ENCODE peak calls at places on chromosome 15, in eight cellular contexts. Z is neuronal stem cell, B is BJ, U is psoas muscle, N is AG09309, I is heart right ventricle, A is heart left ventricle, J is spleen. W is an unnamed sample.
A peak's percentile ranks its signal among the peaks of the same experiment; 100 is the strongest.

GRCh38 chr15:34610388-34610787 is 26.9 kb upstream of the GOLGA8B start:
- DNase-seq in B (no peak), Z (no peak), U (no peak), N (no peak), A (no peak), J (no peak), I (no peak), W (no peak)

GRCh38 chr15:52023169-52023922 is 4.3 kb downstream of the MAPK6 start:
- DNase-seq in B (no peak), N (no peak), A (no peak), U (no peak), Z (no peak), I (no peak), J (no peak), W (no peak)

GRCh38 chr15:78049691-78050440 is 27.6 kb downstream of the TBC1D2B start:
- DNase-seq in B (peak; percentile 95), A (peak; percentile 41), N (peak; percentile 96), J (peak; percentile 85), I (no peak), U (no peak), Z (no peak), W (no peak)

GRCh38 chr15:74781673-74782595 is at the start of gene CSK:
- DNase-seq in B (no peak), Z (peak; percentile 73), J (peak; percentile 96), I (peak; percentile 71), N (no peak), A (peak; percentile 84), U (peak; percentile 82), W (no peak)

GRCh38 chr15:42593143-42593542 is 17.7 kb downstream of the STARD9 start:
- DNase-seq in N (no peak), U (peak; percentile 43), Z (no peak), I (peak; percentile 57), J (no peak), B (no peak), A (peak; percentile 62), W (no peak)

GRCh38 chr15:101641894-101642293 is 10.3 kb downstream of the TM2D3 start:
- DNase-seq in N (no peak), U (no peak), B (no peak), A (peak; percentile 20), J (no peak), I (no peak), Z (no peak), W (no peak)

GRCh38 chr15:50183112-50183794 is 1.3 kb downstream of the SLC27A2 start:
- DNase-seq in N (no peak), A (no peak), J (no peak), U (no peak), I (no peak), Z (no peak), B (no peak), W (no peak)

GRCh38 chr15:55993804-55994539 is 560 bp upstream of the NEDD4 start:
- DNase-seq in J (no peak), Z (peak; percentile 54), I (no peak), N (peak; percentile 27), U (no peak), B (no peak), A (no peak), W (no peak)

GRCh38 chr15:87032291-87032690 is 952.6 kb downstream of the AGBL1 start:
- DNase-seq in B (no peak), Z (no peak), A (no peak), N (no peak), I (no peak), J (no peak), U (no peak), W (no peak)

GRCh38 chr15:23052522-23052921 is 13.2 kb upstream of the TUBGCP5 start:
- DNase-seq in Z (no peak), U (no peak), B (no peak), A (no peak), N (no peak), I (no peak), J (no peak), W (no peak)

GRCh38 chr15:92463826-92464225 is 70.1 kb downstream of the ST8SIA2 start:
- DNase-seq in B (no peak), Z (no peak), N (no peak), I (no peak), A (no peak), J (no peak), U (no peak), W (no peak)

DNA sequence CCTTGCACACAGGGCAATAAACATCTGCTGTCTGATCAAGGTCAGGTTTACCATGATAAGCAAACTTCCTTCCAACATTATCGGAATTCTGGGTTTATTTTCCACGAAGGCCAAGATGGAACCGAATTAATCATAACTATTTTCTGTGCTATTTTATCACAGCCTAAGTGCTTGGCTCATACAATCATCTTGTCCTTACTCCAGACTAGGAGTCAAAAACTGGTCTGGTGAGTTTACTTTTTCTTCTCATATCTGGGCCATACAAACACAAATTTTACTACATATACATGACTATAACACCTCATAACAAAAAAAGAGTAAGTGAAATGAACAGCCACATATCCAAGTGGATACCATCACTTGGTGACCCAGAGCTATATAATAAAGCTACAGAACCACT is 2.3 kb downstream of the FBN1 start:
- DNase-seq in J (no peak), Z (no peak), A (no peak), B (no peak), U (no peak), I (no peak), N (no peak), W (no peak)
- H3K4me3 ChIP-seq in J (peak overlapping the region; percentile 62), Z (no peak overlapping the region), A (peak overlapping the region; percentile 96), B (peak overlapping the region; percentile 66), U (peak overlapping the region; percentile 67), I (peak overlapping the region; percentile 90), N (peak overlapping the region; percentile 64), W (peak overlapping the region; percentile 85)

DNA sequence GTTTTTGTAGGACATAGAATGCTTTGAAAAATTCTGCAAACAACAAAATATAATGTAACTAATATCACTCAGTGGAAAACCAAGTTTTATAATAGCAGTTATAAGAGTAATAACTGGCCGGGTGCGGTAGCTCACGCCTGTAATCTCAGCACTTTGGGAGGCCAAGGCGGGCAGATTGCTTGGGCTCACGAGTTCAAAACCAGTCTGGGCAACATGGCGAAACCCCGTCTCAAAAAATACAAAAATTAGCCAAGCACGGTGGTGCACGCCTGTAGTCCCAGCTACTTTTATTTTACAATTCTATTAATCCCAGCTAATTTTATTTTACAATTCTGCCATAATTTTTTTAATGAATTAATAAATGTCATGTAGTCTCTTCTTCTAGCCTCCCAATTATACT is 2.3 kb downstream of the DENND4A start:
- DNase-seq in Z (no peak), A (no peak), N (no peak), B (no peak), U (no peak), J (no peak), I (no peak), W (no peak)
- H3K4me3 ChIP-seq in Z (no peak overlapping the region), A (no peak overlapping the region), N (no peak overlapping the region), B (no peak overlapping the region), U (peak overlapping the region; percentile 90), J (peak overlapping the region; percentile 0), I (no peak overlapping the region), W (no peak overlapping the region)

GRCh38 chr15:91456251-91456718 is 356.2 kb downstream of the SV2B start:
- DNase-seq in N (no peak), Z (no peak), I (no peak), J (no peak), U (no peak), B (no peak), A (no peak), W (no peak)
- H3K4me3 ChIP-seq in N (no peak overlapping the region), Z (no peak overlapping the region), I (no peak overlapping the region), J (no peak overlapping the region), U (no peak overlapping the region), B (no peak overlapping the region), A (no peak overlapping the region), W (no peak overlapping the region)

DNA sequence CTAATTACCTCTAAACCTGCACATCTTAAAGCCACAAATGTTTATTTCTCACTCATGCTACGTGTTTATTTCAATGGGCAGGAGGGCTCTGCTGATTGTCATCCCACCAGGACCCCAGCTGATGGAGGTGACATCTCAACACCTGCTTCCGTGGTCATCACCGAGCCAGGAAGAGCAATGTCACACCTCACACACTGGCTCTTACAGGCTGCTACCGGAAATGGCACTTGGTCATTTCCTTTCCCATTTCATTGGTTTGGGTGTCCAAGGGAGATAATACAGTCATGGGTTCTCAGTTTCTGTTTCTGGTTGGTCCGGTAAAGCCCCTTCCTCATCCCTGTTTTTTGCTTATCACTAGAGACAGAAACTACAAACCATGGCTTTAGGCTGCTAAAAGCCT is 41.9 kb downstream of the ABHD2 start:
- DNase-seq in J (no peak), U (no peak), B (no peak), Z (no peak), A (no peak), N (no peak), I (no peak), W (no peak)
- H3K4me3 ChIP-seq in J (no peak overlapping the region), U (no peak overlapping the region), B (no peak overlapping the region), Z (no peak overlapping the region), A (no peak overlapping the region), N (no peak overlapping the region), I (no peak overlapping the region), W (no peak overlapping the region)

GRCh38 chr15:40291088-40291574 is 8.3 kb upstream of the ANKRD63 start:
- DNase-seq in Z (peak; percentile 62), J (peak; percentile 73), U (peak; percentile 38), N (no peak), B (no peak), I (no peak), A (no peak), W (no peak)
- H3K4me3 ChIP-seq in Z (no peak overlapping the region), J (no peak overlapping the region), U (peak overlapping the region; percentile 56), N (peak overlapping the region; percentile 22), B (peak overlapping the region; percentile 27), I (peak overlapping the region; percentile 47), A (peak overlapping the region; percentile 48), W (peak overlapping the region; percentile 34)

GRCh38 chr15:67193223-67194009 is 61.0 kb downstream of the AAGAB start:
- DNase-seq in U (peak; percentile 68), A (no peak), N (no peak), Z (no peak), J (no peak), B (no peak), I (no peak), W (no peak)
- H3K4me3 ChIP-seq in U (no peak overlapping the region), A (no peak overlapping the region), N (no peak overlapping the region), Z (no peak overlapping the region), J (no peak overlapping the region), B (no peak overlapping the region), I (no peak overlapping the region), W (no peak overlapping the region)

GRCh38 chr15:70856177-70856883 is 2.4 kb upstream of the LARP6 start:
- DNase-seq in U (no peak), A (no peak), Z (no peak), I (no peak), N (no peak), B (no peak), J (no peak), W (no peak)
- H3K4me3 ChIP-seq in U (no peak overlapping the region), A (no peak overlapping the region), Z (no peak overlapping the region), I (no peak overlapping the region), N (no peak overlapping the region), B (no peak overlapping the region), J (no peak overlapping the region), W (peak overlapping the region; percentile 13)

GRCh38 chr15:69718916-69719315 is 266.3 kb downstream of the RPLP1 start:
- DNase-seq in J (peak; percentile 80), A (no peak), B (no peak), N (no peak), U (no peak), Z (no peak), I (peak; percentile 12), W (no peak)
- H3K4me3 ChIP-seq in J (no peak overlapping the region), A (no peak overlapping the region), B (no peak overlapping the region), N (no peak overlapping the region), U (no peak overlapping the region), Z (no peak overlapping the region), I (no peak overlapping the region), W (no peak overlapping the region)

DNA sequence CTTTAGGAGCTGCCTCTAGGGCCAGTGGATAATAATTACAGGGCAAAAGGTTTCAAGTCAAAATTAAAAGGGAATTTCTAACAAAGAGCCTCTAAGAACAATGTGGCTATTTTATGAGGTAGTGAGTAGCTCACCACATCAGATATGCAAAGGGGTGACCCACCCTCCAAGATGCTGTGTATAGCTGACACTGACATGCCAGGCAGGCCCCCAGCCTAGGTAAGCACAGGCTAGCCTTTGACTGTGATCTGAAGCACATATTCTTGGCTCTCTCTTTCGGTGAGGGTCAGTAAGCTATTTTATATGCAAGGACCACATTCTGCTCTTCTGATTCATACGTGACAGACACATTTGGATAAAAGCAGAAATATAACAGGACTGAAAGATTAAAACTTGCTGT is 2.8 kb upstream of the THSD4 start:
- DNase-seq in J (no peak), Z (no peak), U (no peak), I (no peak), N (no peak), B (no peak), A (no peak), W (no peak)
- H3K4me3 ChIP-seq in J (no peak overlapping the region), Z (no peak overlapping the region), U (no peak overlapping the region), I (no peak overlapping the region), N (no peak overlapping the region), B (no peak overlapping the region), A (no peak overlapping the region), W (no peak overlapping the region)

W was measured in HFF-Myc.